ENCODE peak calls at places on chromosome 6, in seven cellular contexts. X is ascending aorta; V is CD8-positive, alpha-beta T cell; H is right cardiac atrium; F is aorta; E is lower lobe of right lung; T is A549. J is an unnamed sample. For H3K4me1, the result is how much of the 10 kb centered on the place peaks cover.

GRCh38 chr6:84052883-84053241 is 19.3 kb downstream of the MRAP2 start:
- DNase-seq in V (no peak), X (no peak), T (no peak), H (no peak), F (no peak), E (no peak), J (no peak)

GRCh38 chr6:118317581-118318563 is 230.2 kb upstream of the PLN start:
- DNase-seq in H (no peak), X (peak), T (no peak), F (no peak), V (no peak), E (no peak), J (no peak)

GRCh38 chr6:116191881-116192280 is 62.0 kb downstream of the TSPYL4 start:
- DNase-seq in V (no peak), H (no peak), F (no peak), E (no peak), X (no peak), T (no peak), J (no peak)

GRCh38 chr6:108168501-108168979 is 2.7 kb downstream of the NR2E1 start:
- DNase-seq in F (no peak), V (no peak), X (peak), H (peak), T (no peak), E (peak), J (peak)

GRCh38 chr6:26044140-26045045 is 42.8 kb upstream of the HFE start:
- DNase-seq in E (peak), X (no peak), V (peak), T (no peak), H (peak), F (peak), J (peak)

GRCh38 chr6:13924146-13924948 is 405 bp upstream of the RNF182 start:
- DNase-seq in V (no peak), F (peak), E (peak), X (peak), H (peak), T (peak), J (peak)

GRCh38 chr6:54775586-54775985 is 71.0 kb upstream of the FAM83B start:
- DNase-seq in X (no peak), H (no peak), V (no peak), F (no peak), E (no peak), T (no peak), J (no peak)

GRCh38 chr6:38234141-38234540 is 405.6 kb downstream of the BTBD9 start:
- DNase-seq in T (no peak), X (no peak), V (no peak), E (no peak), H (no peak), F (no peak), J (no peak)

GRCh38 chr6:44223471-44224153 is at the start of gene SLC29A1:
- DNase-seq in T (peak), X (peak), E (peak), V (peak), F (peak), H (peak), J (peak)

GRCh38 chr6:43948527-43949450 is 178.5 kb downstream of the MRPL14 start:
- DNase-seq in H (no peak), V (no peak), F (no peak), E (no peak), X (peak), T (no peak), J (no peak)

GRCh38 chr6:49515485-49516146 is 15.9 kb downstream of the GLYATL3 start:
- DNase-seq in H (no peak), X (no peak), V (no peak), F (no peak), T (no peak), E (no peak), J (no peak)

GRCh38 chr6:93418448-93419303 is 683 bp downstream of the EPHA7 start:
- DNase-seq in E (peak), H (peak), F (peak), V (no peak), X (peak), T (peak), J (peak)

GRCh38 chr6:47413752-47414516 is 63.7 kb upstream of the CD2AP start:
- DNase-seq in T (no peak), V (no peak), E (no peak), H (no peak), F (no peak), X (no peak), J (peak)

GRCh38 chr6:55456016-55456415 is 123.0 kb downstream of the HMGCLL1 start:
- DNase-seq in H (no peak), F (no peak), X (no peak), V (no peak), E (no peak), T (no peak), J (no peak)

GRCh38 chr6:30067460-30068139 is 602 bp downstream of the PPP1R11 start:
- DNase-seq in X (no peak), E (no peak), T (peak), V (no peak), H (no peak), F (no peak), J (no peak)

GRCh38 chr6:66858196-66858595 is 1151.2 kb upstream of the EYS start:
- DNase-seq in E (no peak), F (no peak), T (no peak), H (no peak), V (no peak), X (no peak), J (no peak)

GRCh38 chr6:166275714-166276166 is 32.5 kb downstream of the PRR18 start:
- DNase-seq in X (peak), E (peak), T (peak), H (peak), V (peak), F (peak), J (peak)

GRCh38 chr6:107600936-107601335 is 111.0 kb downstream of the SOBP start:
- DNase-seq in H (peak), E (no peak), T (peak), F (no peak), X (no peak), V (no peak), J (no peak)

GRCh38 chr6:134451529-134451928 is 133.6 kb upstream of the SGK1 start:
- DNase-seq in H (no peak), F (no peak), V (no peak), T (no peak), E (no peak), X (no peak), J (no peak)

GRCh38 chr6:40721252-40721936 is 134.2 kb upstream of the LRFN2 start:
- DNase-seq in F (no peak), E (no peak), T (no peak), X (no peak), V (no peak), H (no peak), J (no peak)

GRCh38 chr6:37222125-37222967 is 35.2 kb upstream of the TBC1D22B start:
- DNase-seq in H (peak), E (peak), F (peak), T (peak), X (peak), V (peak), J (peak)

GRCh38 chr6:110329348-110329728 is 28.8 kb downstream of the METTL24 start:
- DNase-seq in X (no peak), H (no peak), F (no peak), V (no peak), T (no peak), E (no peak), J (no peak)

GRCh38 chr6:134288538-134289203 is 29.2 kb downstream of the SGK1 start:
- DNase-seq in T (no peak), E (no peak), F (no peak), V (no peak), X (no peak), H (no peak), J (no peak)

GRCh38 chr6:36110863-36111262 is 19.4 kb upstream of the MAPK13 start:
- DNase-seq in T (no peak), H (no peak), V (no peak), X (no peak), E (no peak), F (no peak), J (no peak)

GRCh38 chr6:13470240-13471140 is 16.9 kb downstream of the GFOD1 start:
- DNase-seq in F (no peak), V (no peak), T (no peak), H (no peak), E (no peak), X (peak), J (no peak)

GRCh38 chr6:168713013-168713412 is 272.0 kb downstream of the SMOC2 start:
- DNase-seq in X (no peak), V (no peak), E (no peak), F (no peak), T (no peak), H (no peak), J (no peak)

GRCh38 chr6:7267521-7268091 is 45.4 kb downstream of the SSR1 start:
- DNase-seq in H (peak), X (peak), F (peak), T (peak), E (no peak), V (no peak), J (peak)

GRCh38 chr6:158789115-158789917 is 29.9 kb downstream of the EZR start:
- DNase-seq in T (no peak), V (peak), E (no peak), X (no peak), H (no peak), F (no peak), J (no peak)

GRCh38 chr6:126821706-126822105 is 296.8 kb upstream of the RSPO3 start:
- DNase-seq in H (no peak), T (no peak), E (no peak), V (no peak), F (no peak), X (no peak), J (no peak)

GRCh38 chr6:14713966-14714631 is 531.8 kb upstream of the JARID2 start:
- DNase-seq in V (no peak), T (no peak), E (no peak), X (no peak), H (no peak), F (no peak), J (no peak)

GRCh38 chr6:3331948-3332347 is 73.2 kb downstream of the PSMG4 start:
- DNase-seq in F (no peak), V (no peak), H (no peak), X (no peak), E (no peak), T (no peak), J (no peak)

GRCh38 chr6:3328796-3329195 is 70.0 kb downstream of the PSMG4 start:
- DNase-seq in H (no peak), X (no peak), T (no peak), F (no peak), V (no peak), E (no peak), J (peak)

GRCh38 chr6:3331498-3331897 is 72.8 kb downstream of the PSMG4 start:
- DNase-seq in V (no peak), T (no peak), E (no peak), X (no peak), F (no peak), H (no peak), J (no peak)

GRCh38 chr6:3329491-3330051 is 70.8 kb downstream of the PSMG4 start:
- DNase-seq in E (no peak), T (no peak), H (no peak), V (no peak), X (no peak), F (no peak), J (peak)

DNA sequence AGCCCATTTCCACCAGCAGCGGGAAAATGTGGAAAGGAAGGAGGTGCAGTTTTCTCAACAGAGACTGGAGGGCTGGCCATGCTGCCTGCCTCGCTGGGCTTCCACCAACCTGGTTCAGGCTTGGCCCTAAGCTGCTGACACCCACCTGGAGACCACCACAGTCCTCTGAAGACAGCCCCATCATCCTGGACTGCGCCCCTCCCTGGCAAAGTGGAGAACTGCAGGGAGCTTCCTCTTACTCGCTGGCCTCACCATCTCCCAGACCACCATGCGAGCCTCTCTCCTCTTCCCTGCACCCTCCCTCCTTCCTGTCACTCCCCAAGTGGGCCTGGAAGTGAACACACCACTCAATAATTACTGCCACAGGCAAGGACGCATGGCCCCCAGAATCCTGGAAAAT is 71.5 kb downstream of the PSMG4 start:
- DNase-seq in E (no peak), H (no peak), F (no peak), T (no peak), X (no peak), V (no peak), J (no peak)
- H3K4me1 ChIP-seq in E (under half), H (under half), F (under half), T (under half), X (under half), V (under half), J (half or more)

DNA sequence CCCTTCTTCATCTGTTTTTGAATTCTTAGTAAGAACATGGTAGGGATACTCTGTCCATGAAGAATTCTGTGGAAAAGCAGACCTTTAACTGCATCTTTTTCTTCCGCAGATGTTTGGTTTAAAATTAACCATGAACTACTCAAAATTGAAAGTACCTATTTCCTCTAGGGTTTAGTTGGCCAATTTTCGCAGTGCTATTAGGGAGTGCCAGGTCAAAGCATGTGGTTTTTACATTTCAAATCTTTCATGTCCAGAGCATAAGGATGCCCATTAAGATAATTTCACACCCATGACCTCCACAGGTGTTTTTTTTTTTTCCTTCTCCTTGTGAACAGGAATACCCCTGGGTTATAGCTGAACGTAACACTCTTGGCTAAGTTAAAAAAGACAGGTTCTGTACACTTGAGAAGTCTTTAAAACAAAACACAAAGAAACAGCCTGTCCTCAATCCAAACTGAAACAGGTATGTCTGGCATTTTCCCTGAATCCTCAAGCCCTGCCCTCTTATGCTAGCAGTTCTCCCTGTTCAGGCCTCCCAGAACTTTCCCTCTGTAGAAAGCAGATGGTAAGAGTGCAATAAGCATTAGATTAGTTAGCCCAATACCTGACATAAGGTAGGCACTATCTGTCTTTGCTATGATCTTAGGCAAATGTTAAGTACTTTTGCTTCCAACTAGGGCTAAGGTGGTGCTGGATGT is 67.1 kb downstream of the ELOVL5 start:
- DNase-seq in E (no peak), V (no peak), F (no peak), X (no peak), T (no peak), H (no peak), J (no peak)
- H3K27ac ChIP-seq in E (peak), V (no peak), F (peak), X (peak), T (no peak), H (peak), J (no peak)

DNA sequence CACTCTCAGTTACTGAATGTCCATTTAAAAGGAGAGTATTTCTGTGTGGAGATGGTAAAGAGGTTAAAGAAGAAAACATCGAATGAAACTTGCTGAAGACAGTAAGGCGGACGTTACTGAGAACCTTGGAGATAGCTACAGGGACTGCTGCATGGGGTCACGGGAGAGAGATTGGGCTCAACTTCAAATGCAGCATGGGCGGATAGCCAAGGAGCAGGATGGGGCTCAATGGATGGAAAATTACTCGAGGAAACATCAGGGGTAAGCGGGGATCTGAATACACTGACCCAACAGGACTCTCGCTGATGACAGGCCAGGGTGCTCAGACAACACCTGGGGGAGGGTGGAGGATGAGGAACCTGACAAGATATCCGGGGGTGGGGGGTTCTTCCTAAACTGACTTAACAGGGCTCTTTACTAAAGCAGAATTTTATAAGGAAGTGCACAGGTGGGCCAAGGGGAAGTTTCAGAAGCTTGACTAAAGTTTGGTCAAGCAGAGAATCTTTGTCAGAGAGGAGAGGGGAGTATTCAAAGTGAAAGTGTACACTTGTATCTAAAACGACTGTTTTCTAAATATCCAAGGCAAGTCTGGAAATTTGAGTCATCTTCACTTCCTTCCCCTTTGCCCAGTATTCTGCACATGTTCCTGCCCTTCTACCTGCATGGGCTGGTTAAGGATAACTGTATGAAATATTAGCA is 22.8 kb downstream of the ECT2L start:
- DNase-seq in V (no peak), X (no peak), F (no peak), E (no peak), H (no peak), T (no peak), J (no peak)
- H3K4me1 ChIP-seq in V (under half), X (under half), F (under half), E (under half), H (under half), T (under half), J (under half)

GRCh38 chr6:52551483-52552277 is 25.2 kb downstream of the TRAM2 start:
- DNase-seq in F (peak), T (no peak), E (peak), V (no peak), X (peak), H (peak), J (peak)
- H3K27ac ChIP-seq in F (peak), T (peak), E (peak), V (no peak), X (peak), H (peak), J (peak)

DNA sequence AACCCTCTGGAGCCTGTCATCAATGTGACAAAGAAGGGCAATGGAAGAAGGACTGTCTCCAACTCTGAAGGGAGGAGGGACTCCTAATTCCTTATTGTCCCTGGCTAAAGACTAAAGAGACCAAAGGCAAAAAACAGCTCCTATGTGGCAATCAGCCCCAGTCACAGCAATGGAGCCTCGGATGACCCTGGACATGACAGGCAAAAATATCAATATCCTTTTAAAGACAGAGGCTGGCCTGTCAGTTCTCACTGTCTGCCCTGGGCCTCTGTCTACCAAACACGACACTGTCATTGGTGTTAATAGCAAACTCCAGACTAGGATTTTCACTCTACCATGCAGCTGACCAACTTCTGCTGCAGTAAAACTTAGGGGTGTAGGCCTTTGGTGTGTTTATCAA is 38.0 kb upstream of the POU5F1 start:
- DNase-seq in F (no peak), E (no peak), T (no peak), V (no peak), X (peak), H (no peak), J (no peak)
- H3K4me1 ChIP-seq in F (under half), E (under half), T (under half), V (under half), X (under half), H (under half), J (under half)

DNA sequence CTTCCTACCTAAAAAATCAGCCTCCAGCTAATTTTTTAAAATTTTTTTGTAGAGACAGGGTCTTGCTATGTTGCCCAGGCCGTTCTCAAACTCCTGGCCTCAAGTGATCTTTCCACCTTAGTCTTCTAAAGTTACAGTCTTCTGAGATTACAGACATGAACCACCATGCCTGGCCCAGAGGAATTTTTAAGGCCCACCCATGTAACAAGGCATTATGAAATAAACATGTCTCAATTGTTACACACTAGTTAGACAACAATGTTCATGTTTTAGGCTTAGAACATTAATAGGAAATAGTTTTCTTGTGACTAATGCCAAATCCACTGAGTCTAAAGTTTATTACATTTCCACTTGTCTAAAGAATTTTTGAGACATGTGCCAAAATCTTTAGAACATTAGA is 221.2 kb downstream of the LAMA2 start:
- DNase-seq in F (no peak), H (no peak), V (no peak), T (no peak), X (no peak), E (no peak), J (no peak)
- H3K27ac ChIP-seq in F (no peak), H (peak), V (no peak), T (no peak), X (no peak), E (no peak), J (no peak)